ENCODE peak calls at places on chromosome 3, in eight cellular contexts. One of them, this sample, is unnamed.
A peak's percentile ranks its signal among the peaks of the same experiment; 100 is the strongest.

GRCh38 chr3:60948488-60948887 is 302.8 kb downstream of the FHIT start:
- DNase-seq in keratinocyte: no peak
- DNase-seq in lung: no peak
- DNase-seq in PC-9: no peak
- DNase-seq in cardiac muscle cell: no peak
- DNase-seq in MM.1S: no peak
- DNase-seq in psoas muscle: no peak
- DNase-seq in Panc1: no peak
- DNase-seq in this sample: no peak

GRCh38 chr3:123773681-123774431 is 110.3 kb downstream of the MYLK start:
- DNase-seq in keratinocyte: no peak
- DNase-seq in lung: peak; percentile 43
- DNase-seq in PC-9: no peak
- DNase-seq in cardiac muscle cell: no peak
- DNase-seq in MM.1S: no peak
- DNase-seq in psoas muscle: peak; percentile 56
- DNase-seq in Panc1: no peak
- DNase-seq in this sample: no peak

GRCh38 chr3:151838574-151839312 is 24.8 kb downstream of the AADAC start:
- DNase-seq in keratinocyte: peak; percentile 26
- DNase-seq in lung: peak; percentile 46
- DNase-seq in PC-9: peak; percentile 42
- DNase-seq in cardiac muscle cell: peak; percentile 84
- DNase-seq in MM.1S: peak; percentile 72
- DNase-seq in psoas muscle: no peak
- DNase-seq in Panc1: peak; percentile 33
- DNase-seq in this sample: no peak

GRCh38 chr3:42979044-42979962 is at the start of gene GASK1A:
- DNase-seq in keratinocyte: no peak
- DNase-seq in lung: peak; percentile 46
- DNase-seq in PC-9: no peak
- DNase-seq in cardiac muscle cell: peak; percentile 60
- DNase-seq in MM.1S: peak; percentile 6
- DNase-seq in psoas muscle: peak; percentile 66
- DNase-seq in Panc1: no peak
- DNase-seq in this sample: peak; percentile 58

GRCh38 chr3:195352895-195353488 is 82.0 kb upstream of the XXYLT1 start:
- DNase-seq in keratinocyte: peak; percentile 26
- DNase-seq in lung: no peak
- DNase-seq in PC-9: peak; percentile 51
- DNase-seq in cardiac muscle cell: no peak
- DNase-seq in MM.1S: no peak
- DNase-seq in psoas muscle: no peak
- DNase-seq in Panc1: peak; percentile 69
- DNase-seq in this sample: no peak

GRCh38 chr3:128278761-128279593 is 125.7 kb downstream of the EEFSEC start:
- DNase-seq in keratinocyte: no peak
- DNase-seq in lung: peak; percentile 43
- DNase-seq in PC-9: no peak
- DNase-seq in cardiac muscle cell: peak; percentile 30
- DNase-seq in MM.1S: no peak
- DNase-seq in psoas muscle: peak; percentile 66
- DNase-seq in Panc1: no peak
- DNase-seq in this sample: no peak

GRCh38 chr3:14948609-14949038 is 1.2 kb downstream of the NR2C2 start:
- DNase-seq in keratinocyte: no peak
- DNase-seq in lung: no peak
- DNase-seq in PC-9: no peak
- DNase-seq in cardiac muscle cell: no peak
- DNase-seq in MM.1S: no peak
- DNase-seq in psoas muscle: no peak
- DNase-seq in Panc1: no peak
- DNase-seq in this sample: no peak

GRCh38 chr3:38454179-38454883 is 641 bp downstream of the ACVR2B start:
- DNase-seq in keratinocyte: no peak
- DNase-seq in lung: no peak
- DNase-seq in PC-9: peak; percentile 30
- DNase-seq in cardiac muscle cell: peak; percentile 61
- DNase-seq in MM.1S: peak; percentile 40
- DNase-seq in psoas muscle: peak; percentile 39
- DNase-seq in Panc1: no peak
- DNase-seq in this sample: no peak

GRCh38 chr3:42376397-42376798 is 34.0 kb downstream of the LYZL4 start:
- DNase-seq in keratinocyte: peak; percentile 63
- DNase-seq in lung: no peak
- DNase-seq in PC-9: peak; percentile 63
- DNase-seq in cardiac muscle cell: no peak
- DNase-seq in MM.1S: no peak
- DNase-seq in psoas muscle: peak; percentile 24
- DNase-seq in Panc1: no peak
- DNase-seq in this sample: no peak

GRCh38 chr3:108001457-108001856 is 89.4 kb downstream of the CD47 start:
- DNase-seq in keratinocyte: no peak
- DNase-seq in lung: peak; percentile 82
- DNase-seq in PC-9: peak; percentile 73
- DNase-seq in cardiac muscle cell: no peak
- DNase-seq in MM.1S: no peak
- DNase-seq in psoas muscle: no peak
- DNase-seq in Panc1: no peak
- DNase-seq in this sample: no peak

GRCh38 chr3:169813757-169814517 is 1.2 kb upstream of the LRRC34 start:
- DNase-seq in keratinocyte: no peak
- DNase-seq in lung: peak; percentile 30
- DNase-seq in PC-9: peak; percentile 75
- DNase-seq in cardiac muscle cell: no peak
- DNase-seq in MM.1S: peak; percentile 98
- DNase-seq in psoas muscle: no peak
- DNase-seq in Panc1: no peak
- DNase-seq in this sample: peak; percentile 44

GRCh38 chr3:110814170-110815007 is 257.2 kb upstream of the NECTIN3 start:
- DNase-seq in keratinocyte: no peak
- DNase-seq in lung: no peak
- DNase-seq in PC-9: peak; percentile 47
- DNase-seq in cardiac muscle cell: no peak
- DNase-seq in MM.1S: peak; percentile 56
- DNase-seq in psoas muscle: no peak
- DNase-seq in Panc1: no peak
- DNase-seq in this sample: no peak

GRCh38 chr3:8491750-8492149 is 9.9 kb upstream of the LMCD1 start:
- DNase-seq in keratinocyte: no peak
- DNase-seq in lung: no peak
- DNase-seq in PC-9: no peak
- DNase-seq in cardiac muscle cell: no peak
- DNase-seq in MM.1S: no peak
- DNase-seq in psoas muscle: peak; percentile 53
- DNase-seq in Panc1: no peak
- DNase-seq in this sample: no peak

GRCh38 chr3:88082854-88083253 is 23.8 kb downstream of the ZNF654 start:
- DNase-seq in keratinocyte: no peak
- DNase-seq in lung: no peak
- DNase-seq in PC-9: no peak
- DNase-seq in cardiac muscle cell: no peak
- DNase-seq in MM.1S: no peak
- DNase-seq in psoas muscle: no peak
- DNase-seq in Panc1: no peak
- DNase-seq in this sample: no peak

GRCh38 chr3:176994876-176995781 is 202.2 kb downstream of the TBL1XR1 start:
- DNase-seq in keratinocyte: no peak
- DNase-seq in lung: no peak
- DNase-seq in PC-9: no peak
- DNase-seq in cardiac muscle cell: no peak
- DNase-seq in MM.1S: no peak
- DNase-seq in psoas muscle: no peak
- DNase-seq in Panc1: no peak
- DNase-seq in this sample: no peak

GRCh38 chr3:185503467-185503975 is 4.7 kb upstream of the TMEM41A start:
- DNase-seq in keratinocyte: no peak
- DNase-seq in lung: no peak
- DNase-seq in PC-9: no peak
- DNase-seq in cardiac muscle cell: peak; percentile 10
- DNase-seq in MM.1S: no peak
- DNase-seq in psoas muscle: no peak
- DNase-seq in Panc1: no peak
- DNase-seq in this sample: no peak

GRCh38 chr3:185502987-185503386 is 4.2 kb upstream of the TMEM41A start:
- DNase-seq in keratinocyte: no peak
- DNase-seq in lung: no peak
- DNase-seq in PC-9: no peak
- DNase-seq in cardiac muscle cell: peak; percentile 84
- DNase-seq in MM.1S: no peak
- DNase-seq in psoas muscle: no peak
- DNase-seq in Panc1: no peak
- DNase-seq in this sample: no peak

GRCh38 chr3:185507883-185508282 is 9.0 kb upstream of the TMEM41A start:
- DNase-seq in keratinocyte: no peak
- DNase-seq in lung: no peak
- DNase-seq in PC-9: no peak
- DNase-seq in cardiac muscle cell: no peak
- DNase-seq in MM.1S: no peak
- DNase-seq in psoas muscle: no peak
- DNase-seq in Panc1: no peak
- DNase-seq in this sample: no peak

GRCh38 chr3:185508330-185508729 is 9.5 kb upstream of the TMEM41A start:
- DNase-seq in keratinocyte: no peak
- DNase-seq in lung: no peak
- DNase-seq in PC-9: no peak
- DNase-seq in cardiac muscle cell: no peak
- DNase-seq in MM.1S: no peak
- DNase-seq in psoas muscle: no peak
- DNase-seq in Panc1: no peak
- DNase-seq in this sample: no peak

GRCh38 chr3:185504636-185505035 is 5.8 kb upstream of the TMEM41A start:
- DNase-seq in keratinocyte: no peak
- DNase-seq in lung: no peak
- DNase-seq in PC-9: no peak
- DNase-seq in cardiac muscle cell: no peak
- DNase-seq in MM.1S: no peak
- DNase-seq in psoas muscle: no peak
- DNase-seq in Panc1: no peak
- DNase-seq in this sample: no peak
- H3K27ac ChIP-seq in keratinocyte: no peak overlapping the region
- H3K27ac ChIP-seq in lung: no peak overlapping the region
- H3K27ac ChIP-seq in PC-9: no peak overlapping the region
- H3K27ac ChIP-seq in cardiac muscle cell: no peak overlapping the region
- H3K27ac ChIP-seq in MM.1S: no peak overlapping the region
- H3K27ac ChIP-seq in psoas muscle: no peak overlapping the region
- H3K27ac ChIP-seq in Panc1: no peak overlapping the region
- H3K27ac ChIP-seq in this sample: no peak overlapping the region

GRCh38 chr3:138046084-138046483 is 36.1 kb downstream of the CLDN18 start:
- DNase-seq in keratinocyte: no peak
- DNase-seq in lung: no peak
- DNase-seq in PC-9: no peak
- DNase-seq in cardiac muscle cell: no peak
- DNase-seq in MM.1S: no peak
- DNase-seq in psoas muscle: no peak
- DNase-seq in Panc1: no peak
- DNase-seq in this sample: no peak

GRCh38 chr3:138042043-138042442 is 32.1 kb downstream of the CLDN18 start:
- DNase-seq in keratinocyte: no peak
- DNase-seq in lung: no peak
- DNase-seq in PC-9: no peak
- DNase-seq in cardiac muscle cell: no peak
- DNase-seq in MM.1S: no peak
- DNase-seq in psoas muscle: no peak
- DNase-seq in Panc1: no peak
- DNase-seq in this sample: no peak

GRCh38 chr3:138046955-138047354 is 37.0 kb downstream of the CLDN18 start:
- DNase-seq in keratinocyte: no peak
- DNase-seq in lung: no peak
- DNase-seq in PC-9: no peak
- DNase-seq in cardiac muscle cell: no peak
- DNase-seq in MM.1S: no peak
- DNase-seq in psoas muscle: no peak
- DNase-seq in Panc1: no peak
- DNase-seq in this sample: no peak

GRCh38 chr3:138047596-138048195 is 37.7 kb downstream of the CLDN18 start:
- DNase-seq in keratinocyte: no peak
- DNase-seq in lung: no peak
- DNase-seq in PC-9: no peak
- DNase-seq in cardiac muscle cell: no peak
- DNase-seq in MM.1S: no peak
- DNase-seq in psoas muscle: no peak
- DNase-seq in Panc1: no peak
- DNase-seq in this sample: no peak

DNA sequence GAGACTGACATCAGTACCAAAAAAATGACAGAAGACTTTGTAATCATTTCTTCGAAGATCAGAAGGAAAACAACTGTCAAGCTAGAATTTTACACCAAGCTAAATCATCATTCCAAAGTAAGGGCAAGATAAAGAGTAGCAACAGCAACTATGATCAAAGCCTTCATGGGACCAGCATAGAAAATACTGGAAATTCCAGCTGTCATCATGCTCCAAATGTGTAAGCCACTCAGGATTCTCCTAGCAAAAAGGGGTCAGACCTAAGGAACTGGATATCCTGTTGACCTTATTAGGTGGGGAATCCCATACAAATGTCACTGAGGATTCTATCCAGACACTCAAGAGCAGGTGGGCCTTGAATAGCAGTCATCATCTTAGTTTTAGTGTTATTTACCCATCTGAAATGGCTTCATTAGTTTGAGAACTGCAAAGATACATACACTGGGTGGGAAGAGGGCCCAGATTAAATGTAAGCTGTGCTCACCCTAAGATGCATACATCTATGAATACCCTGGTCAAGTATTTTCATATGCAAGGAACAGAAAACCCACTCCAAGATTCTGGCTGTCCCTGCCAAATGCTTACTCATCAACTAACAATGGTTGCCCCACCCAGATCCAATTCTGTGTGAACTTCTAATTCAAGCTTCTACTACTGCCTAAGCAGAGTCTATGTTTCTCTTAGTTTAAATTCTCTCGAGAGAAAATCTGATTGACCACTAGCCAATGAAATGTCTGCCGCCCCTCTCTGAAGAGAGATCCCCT is 33.5 kb downstream of the CLDN18 start:
- DNase-seq in keratinocyte: no peak
- DNase-seq in lung: no peak
- DNase-seq in PC-9: no peak
- DNase-seq in cardiac muscle cell: peak; percentile 42
- DNase-seq in MM.1S: no peak
- DNase-seq in psoas muscle: no peak
- DNase-seq in Panc1: no peak
- DNase-seq in this sample: no peak
- H3K27ac ChIP-seq in keratinocyte: peak overlapping the region; percentile 45
- H3K27ac ChIP-seq in lung: no peak overlapping the region
- H3K27ac ChIP-seq in PC-9: no peak overlapping the region
- H3K27ac ChIP-seq in cardiac muscle cell: peak overlapping the region; percentile 56
- H3K27ac ChIP-seq in MM.1S: no peak overlapping the region
- H3K27ac ChIP-seq in psoas muscle: no peak overlapping the region
- H3K27ac ChIP-seq in Panc1: no peak overlapping the region
- H3K27ac ChIP-seq in this sample: no peak overlapping the region

GRCh38 chr3:41323455-41323854 is 124.2 kb downstream of the CTNNB1 start:
- DNase-seq in keratinocyte: no peak
- DNase-seq in lung: no peak
- DNase-seq in PC-9: no peak
- DNase-seq in cardiac muscle cell: no peak
- DNase-seq in MM.1S: no peak
- DNase-seq in psoas muscle: no peak
- DNase-seq in Panc1: no peak
- DNase-seq in this sample: no peak
- H3K27ac ChIP-seq in keratinocyte: no peak overlapping the region
- H3K27ac ChIP-seq in lung: no peak overlapping the region
- H3K27ac ChIP-seq in PC-9: no peak overlapping the region
- H3K27ac ChIP-seq in cardiac muscle cell: no peak overlapping the region
- H3K27ac ChIP-seq in MM.1S: no peak overlapping the region
- H3K27ac ChIP-seq in psoas muscle: no peak overlapping the region
- H3K27ac ChIP-seq in Panc1: no peak overlapping the region
- H3K27ac ChIP-seq in this sample: no peak overlapping the region

GRCh38 chr3:71054312-71054711 is 529.2 kb downstream of the FOXP1 start:
- DNase-seq in keratinocyte: no peak
- DNase-seq in lung: no peak
- DNase-seq in PC-9: no peak
- DNase-seq in cardiac muscle cell: no peak
- DNase-seq in MM.1S: no peak
- DNase-seq in psoas muscle: no peak
- DNase-seq in Panc1: no peak
- DNase-seq in this sample: no peak
- H3K27ac ChIP-seq in keratinocyte: no peak overlapping the region
- H3K27ac ChIP-seq in lung: peak overlapping the region; percentile 49
- H3K27ac ChIP-seq in PC-9: no peak overlapping the region
- H3K27ac ChIP-seq in cardiac muscle cell: no peak overlapping the region
- H3K27ac ChIP-seq in MM.1S: no peak overlapping the region
- H3K27ac ChIP-seq in psoas muscle: no peak overlapping the region
- H3K27ac ChIP-seq in Panc1: no peak overlapping the region
- H3K27ac ChIP-seq in this sample: no peak overlapping the region

This sample was measured in CD8-positive, alpha-beta T cell.